ENCODE peak calls at places on chromosomes 7 and 10, in six cellular contexts. One of them, this sample, is unnamed. For H3K27me3 and H3K4me1, the result is how much of the 10 kb centered on the place peaks cover.

GRCh38 chr7:28135296-28135695 is 45.3 kb downstream of the JAZF1 start:
- DNase-seq in heart left ventricle: no peak
- DNase-seq in H1: no peak
- DNase-seq in GM23248: no peak
- DNase-seq in osteoblast: no peak
- DNase-seq in upper lobe of left lung: no peak
- DNase-seq in this sample: no peak

GRCh38 chr7:150737265-150738055 is at the start of gene GIMAP5:
- DNase-seq in heart left ventricle: no peak
- DNase-seq in H1: no peak
- DNase-seq in GM23248: no peak
- DNase-seq in osteoblast: no peak
- DNase-seq in upper lobe of left lung: no peak
- DNase-seq in this sample: no peak

GRCh38 chr7:114533151-114533550 is 118.5 kb downstream of the FOXP2 start:
- DNase-seq in heart left ventricle: no peak
- DNase-seq in H1: no peak
- DNase-seq in GM23248: no peak
- DNase-seq in osteoblast: no peak
- DNase-seq in upper lobe of left lung: no peak
- DNase-seq in this sample: no peak

GRCh38 chr7:27245798-27246691 is 3.4 kb downstream of the EVX1 start:
- DNase-seq in heart left ventricle: no peak
- DNase-seq in H1: peak
- DNase-seq in GM23248: peak
- DNase-seq in osteoblast: no peak
- DNase-seq in upper lobe of left lung: peak
- DNase-seq in this sample: no peak

GRCh38 chr10:86718556-86718955 is 37.9 kb upstream of the BMPR1A start:
- DNase-seq in heart left ventricle: peak
- DNase-seq in H1: no peak
- DNase-seq in GM23248: no peak
- DNase-seq in osteoblast: no peak
- DNase-seq in upper lobe of left lung: no peak
- DNase-seq in this sample: no peak

GRCh38 chr10:79044036-79044664 is 24.6 kb upstream of the ZMIZ1 start:
- DNase-seq in heart left ventricle: peak
- DNase-seq in H1: no peak
- DNase-seq in GM23248: no peak
- DNase-seq in osteoblast: peak
- DNase-seq in upper lobe of left lung: no peak
- DNase-seq in this sample: peak

GRCh38 chr10:25813511-25813910 is 120.5 kb upstream of the MYO3A start:
- DNase-seq in heart left ventricle: no peak
- DNase-seq in H1: no peak
- DNase-seq in GM23248: no peak
- DNase-seq in osteoblast: no peak
- DNase-seq in upper lobe of left lung: no peak
- DNase-seq in this sample: no peak

GRCh38 chr7:151769189-151769821 is 107.6 kb downstream of the PRKAG2 start:
- DNase-seq in heart left ventricle: peak
- DNase-seq in H1: no peak
- DNase-seq in GM23248: no peak
- DNase-seq in osteoblast: no peak
- DNase-seq in upper lobe of left lung: peak
- DNase-seq in this sample: no peak

GRCh38 chr10:129875993-129876727 is 87.9 kb downstream of the EBF3 start:
- DNase-seq in heart left ventricle: no peak
- DNase-seq in H1: no peak
- DNase-seq in GM23248: no peak
- DNase-seq in osteoblast: no peak
- DNase-seq in upper lobe of left lung: no peak
- DNase-seq in this sample: no peak

GRCh38 chr7:14606101-14606500 is 296.4 kb downstream of the DGKB start:
- DNase-seq in heart left ventricle: no peak
- DNase-seq in H1: no peak
- DNase-seq in GM23248: peak
- DNase-seq in osteoblast: no peak
- DNase-seq in upper lobe of left lung: no peak
- DNase-seq in this sample: no peak

GRCh38 chr10:48509061-48509772 is 95.7 kb downstream of the ARHGAP22 start:
- DNase-seq in heart left ventricle: no peak
- DNase-seq in H1: peak
- DNase-seq in GM23248: no peak
- DNase-seq in osteoblast: peak
- DNase-seq in upper lobe of left lung: no peak
- DNase-seq in this sample: no peak

GRCh38 chr7:141785711-141786552 is 4.1 kb upstream of the TAS2R5 start:
- DNase-seq in heart left ventricle: no peak
- DNase-seq in H1: no peak
- DNase-seq in GM23248: peak
- DNase-seq in osteoblast: peak
- DNase-seq in upper lobe of left lung: no peak
- DNase-seq in this sample: no peak

GRCh38 chr10:34407227-34407626 is 407.9 kb downstream of the PARD3 start:
- DNase-seq in heart left ventricle: peak
- DNase-seq in H1: no peak
- DNase-seq in GM23248: no peak
- DNase-seq in osteoblast: peak
- DNase-seq in upper lobe of left lung: no peak
- DNase-seq in this sample: no peak

GRCh38 chr10:58299580-58299979 is 30.6 kb downstream of the CISD1 start:
- DNase-seq in heart left ventricle: peak
- DNase-seq in H1: peak
- DNase-seq in GM23248: peak
- DNase-seq in osteoblast: peak
- DNase-seq in upper lobe of left lung: no peak
- DNase-seq in this sample: no peak

GRCh38 chr7:54215424-54215823 is 326.8 kb upstream of the VSTM2A start:
- DNase-seq in heart left ventricle: no peak
- DNase-seq in H1: no peak
- DNase-seq in GM23248: no peak
- DNase-seq in osteoblast: no peak
- DNase-seq in upper lobe of left lung: no peak
- DNase-seq in this sample: no peak

GRCh38 chr7:87592300-87592699 is 8.4 kb downstream of the ABCB1 start:
- DNase-seq in heart left ventricle: no peak
- DNase-seq in H1: no peak
- DNase-seq in GM23248: no peak
- DNase-seq in osteoblast: no peak
- DNase-seq in upper lobe of left lung: no peak
- DNase-seq in this sample: no peak

GRCh38 chr7:144516729-144517128 is 113.2 kb upstream of the NOBOX start:
- DNase-seq in heart left ventricle: no peak
- DNase-seq in H1: no peak
- DNase-seq in GM23248: no peak
- DNase-seq in osteoblast: no peak
- DNase-seq in upper lobe of left lung: no peak
- DNase-seq in this sample: no peak

GRCh38 chr10:34994565-34995142 is 95.5 kb downstream of the CUL2 start:
- DNase-seq in heart left ventricle: peak
- DNase-seq in H1: peak
- DNase-seq in GM23248: peak
- DNase-seq in osteoblast: peak
- DNase-seq in upper lobe of left lung: no peak
- DNase-seq in this sample: peak

GRCh38 chr7:157751351-157751750 is 414.5 kb downstream of the DNAJB6 start:
- DNase-seq in heart left ventricle: no peak
- DNase-seq in H1: no peak
- DNase-seq in GM23248: no peak
- DNase-seq in osteoblast: no peak
- DNase-seq in upper lobe of left lung: no peak
- DNase-seq in this sample: no peak

GRCh38 chr7:10568891-10569290 is 404.8 kb upstream of the PHF14 start:
- DNase-seq in heart left ventricle: no peak
- DNase-seq in H1: no peak
- DNase-seq in GM23248: no peak
- DNase-seq in osteoblast: no peak
- DNase-seq in upper lobe of left lung: no peak
- DNase-seq in this sample: no peak

GRCh38 chr7:36281945-36282727 is 107.5 kb upstream of the ANLN start:
- DNase-seq in heart left ventricle: no peak
- DNase-seq in H1: no peak
- DNase-seq in GM23248: peak
- DNase-seq in osteoblast: peak
- DNase-seq in upper lobe of left lung: peak
- DNase-seq in this sample: no peak

GRCh38 chr7:74026406-74027123 is 1.4 kb upstream of the ELN start:
- DNase-seq in heart left ventricle: peak
- DNase-seq in H1: peak
- DNase-seq in GM23248: peak
- DNase-seq in osteoblast: peak
- DNase-seq in upper lobe of left lung: peak
- DNase-seq in this sample: peak
- H3K27me3 ChIP-seq in heart left ventricle: half or more
- H3K27me3 ChIP-seq in H1: under half
- H3K27me3 ChIP-seq in GM23248: under half
- H3K27me3 ChIP-seq in osteoblast: under half
- H3K27me3 ChIP-seq in upper lobe of left lung: under half
- H3K27me3 ChIP-seq in this sample: under half

DNA sequence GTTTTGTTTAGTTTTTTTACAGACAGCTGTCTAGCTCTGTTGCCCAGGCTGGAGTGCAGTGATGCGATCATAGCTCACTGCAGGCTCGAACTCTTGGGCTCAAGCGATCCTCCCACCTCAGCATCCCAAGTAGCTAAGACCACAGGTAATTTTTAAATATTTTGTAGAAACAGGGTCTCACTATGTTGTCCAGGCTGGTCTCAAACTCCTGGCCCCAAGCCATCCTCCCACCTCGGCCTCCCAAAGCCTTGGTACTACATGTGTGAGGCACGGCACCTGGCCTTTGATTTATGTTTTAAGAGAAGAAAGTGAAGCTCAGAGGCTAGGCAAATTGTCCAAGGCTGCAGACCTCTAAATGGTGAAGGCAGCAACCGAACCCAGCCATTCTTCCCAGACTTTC is 98.6 kb upstream of the SVIL start:
- DNase-seq in heart left ventricle: no peak
- DNase-seq in H1: no peak
- DNase-seq in GM23248: no peak
- DNase-seq in osteoblast: no peak
- DNase-seq in upper lobe of left lung: no peak
- DNase-seq in this sample: no peak
- H3K4me1 ChIP-seq in heart left ventricle: under half
- H3K4me1 ChIP-seq in H1: under half
- H3K4me1 ChIP-seq in GM23248: under half
- H3K4me1 ChIP-seq in osteoblast: under half
- H3K4me1 ChIP-seq in upper lobe of left lung: under half
- H3K4me1 ChIP-seq in this sample: under half

DNA sequence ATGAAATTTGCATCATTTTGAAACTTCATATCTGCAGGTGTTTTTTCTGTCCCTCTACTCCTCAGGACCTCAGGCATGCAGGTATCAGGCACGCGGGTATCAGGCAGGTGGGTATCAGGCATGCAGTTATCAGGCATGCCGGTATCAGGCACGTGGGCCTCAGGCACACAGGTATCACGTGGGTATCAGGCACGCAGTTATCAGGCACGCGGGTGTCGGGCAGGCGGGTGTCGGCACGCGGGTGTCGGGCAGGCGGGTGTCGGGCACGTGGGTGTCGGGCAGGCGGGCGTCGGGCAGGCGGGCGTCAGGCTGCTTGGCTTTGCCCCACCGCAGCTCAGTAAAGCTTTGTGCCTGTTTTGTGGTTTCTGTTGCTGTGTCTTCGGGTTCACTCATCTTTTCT is 8.7 kb downstream of the SPRN start:
- DNase-seq in heart left ventricle: no peak
- DNase-seq in H1: no peak
- DNase-seq in GM23248: no peak
- DNase-seq in osteoblast: no peak
- DNase-seq in upper lobe of left lung: peak
- DNase-seq in this sample: peak
- H3K27ac ChIP-seq in heart left ventricle: no peak
- H3K27ac ChIP-seq in H1: no peak
- H3K27ac ChIP-seq in GM23248: no peak
- H3K27ac ChIP-seq in osteoblast: no peak
- H3K27ac ChIP-seq in upper lobe of left lung: no peak
- H3K27ac ChIP-seq in this sample: no peak

GRCh38 chr10:89203237-89203636 is 3.9 kb downstream of the CH25H start:
- DNase-seq in heart left ventricle: no peak
- DNase-seq in H1: no peak
- DNase-seq in GM23248: peak
- DNase-seq in osteoblast: no peak
- DNase-seq in upper lobe of left lung: no peak
- DNase-seq in this sample: no peak
- H3K27me3 ChIP-seq in heart left ventricle: under half
- H3K27me3 ChIP-seq in H1: under half
- H3K27me3 ChIP-seq in GM23248: under half
- H3K27me3 ChIP-seq in osteoblast: under half
- H3K27me3 ChIP-seq in upper lobe of left lung: under half
- H3K27me3 ChIP-seq in this sample: under half

GRCh38 chr10:71770789-71771188 is 2.5 kb downstream of the VSIR start:
- DNase-seq in heart left ventricle: no peak
- DNase-seq in H1: no peak
- DNase-seq in GM23248: peak
- DNase-seq in osteoblast: peak
- DNase-seq in upper lobe of left lung: no peak
- DNase-seq in this sample: peak
- H3K4me1 ChIP-seq in heart left ventricle: half or more
- H3K4me1 ChIP-seq in H1: under half
- H3K4me1 ChIP-seq in GM23248: half or more
- H3K4me1 ChIP-seq in osteoblast: half or more
- H3K4me1 ChIP-seq in upper lobe of left lung: half or more
- H3K4me1 ChIP-seq in this sample: half or more

GRCh38 chr10:37816290-37816689 is 41.1 kb downstream of the ZNF248 start:
- DNase-seq in heart left ventricle: no peak
- DNase-seq in H1: no peak
- DNase-seq in GM23248: no peak
- DNase-seq in osteoblast: no peak
- DNase-seq in upper lobe of left lung: no peak
- DNase-seq in this sample: no peak
- H3K27ac ChIP-seq in heart left ventricle: no peak
- H3K27ac ChIP-seq in H1: no peak
- H3K27ac ChIP-seq in GM23248: no peak
- H3K27ac ChIP-seq in osteoblast: no peak
- H3K27ac ChIP-seq in upper lobe of left lung: no peak
- H3K27ac ChIP-seq in this sample: no peak

GRCh38 chr10:89295597-89295996 is 6.2 kb upstream of the IFIT2 start:
- DNase-seq in heart left ventricle: no peak
- DNase-seq in H1: no peak
- DNase-seq in GM23248: peak
- DNase-seq in osteoblast: peak
- DNase-seq in upper lobe of left lung: no peak
- DNase-seq in this sample: no peak
- H3K27me3 ChIP-seq in heart left ventricle: under half
- H3K27me3 ChIP-seq in H1: under half
- H3K27me3 ChIP-seq in GM23248: under half
- H3K27me3 ChIP-seq in osteoblast: under half
- H3K27me3 ChIP-seq in upper lobe of left lung: under half
- H3K27me3 ChIP-seq in this sample: under half

GRCh38 chr10:72314263-72314662 is 40.5 kb downstream of the DNAJB12 start:
- DNase-seq in heart left ventricle: no peak
- DNase-seq in H1: no peak
- DNase-seq in GM23248: no peak
- DNase-seq in osteoblast: no peak
- DNase-seq in upper lobe of left lung: no peak
- DNase-seq in this sample: no peak
- H3K4me1 ChIP-seq in heart left ventricle: half or more
- H3K4me1 ChIP-seq in H1: under half
- H3K4me1 ChIP-seq in GM23248: under half
- H3K4me1 ChIP-seq in osteoblast: under half
- H3K4me1 ChIP-seq in upper lobe of left lung: half or more
- H3K4me1 ChIP-seq in this sample: half or more

This sample was measured in lower lobe of right lung.